ENCODE peak calls at places on chromosomes 6 and 20, in eight cellular contexts. One of them, this sample, is unnamed.

GRCh38 chr6:145711372-145711771 is 23.9 kb downstream of the EPM2A start:
- DNase-seq in adrenal gland: no peak
- DNase-seq in heart right ventricle: no peak
- DNase-seq in A549: no peak
- DNase-seq in HCT116: no peak
- DNase-seq in endothelial cell: no peak
- DNase-seq in glutamatergic neuron: no peak
- DNase-seq in GM20000: no peak
- DNase-seq in this sample: no peak

GRCh38 chr20:19735446-19735845 is 22.6 kb upstream of the RIN2 start:
- DNase-seq in adrenal gland: peak
- DNase-seq in endothelial cell: no peak
- DNase-seq in glutamatergic neuron: peak
- DNase-seq in A549: peak
- DNase-seq in heart right ventricle: peak
- DNase-seq in HCT116: peak
- DNase-seq in GM20000: no peak
- DNase-seq in this sample: no peak

GRCh38 chr20:55582498-55582897 is 422.8 kb downstream of the CBLN4 start:
- DNase-seq in heart right ventricle: no peak
- DNase-seq in A549: no peak
- DNase-seq in adrenal gland: no peak
- DNase-seq in GM20000: no peak
- DNase-seq in endothelial cell: no peak
- DNase-seq in HCT116: no peak
- DNase-seq in glutamatergic neuron: no peak
- DNase-seq in this sample: no peak

GRCh38 chr6:122800906-122801305 is 11.8 kb downstream of the SMPDL3A start:
- DNase-seq in HCT116: no peak
- DNase-seq in adrenal gland: no peak
- DNase-seq in A549: no peak
- DNase-seq in heart right ventricle: no peak
- DNase-seq in glutamatergic neuron: no peak
- DNase-seq in GM20000: no peak
- DNase-seq in endothelial cell: no peak
- DNase-seq in this sample: no peak

GRCh38 chr6:37354526-37355384 is 972 bp downstream of the RNF8 start:
- DNase-seq in heart right ventricle: peak
- DNase-seq in endothelial cell: peak
- DNase-seq in A549: no peak
- DNase-seq in glutamatergic neuron: peak
- DNase-seq in GM20000: peak
- DNase-seq in HCT116: no peak
- DNase-seq in adrenal gland: peak
- DNase-seq in this sample: peak

GRCh38 chr6:148367418-148368024 is 24.9 kb downstream of the SASH1 start:
- DNase-seq in HCT116: no peak
- DNase-seq in endothelial cell: peak
- DNase-seq in glutamatergic neuron: no peak
- DNase-seq in adrenal gland: peak
- DNase-seq in heart right ventricle: peak
- DNase-seq in A549: no peak
- DNase-seq in GM20000: no peak
- DNase-seq in this sample: no peak

GRCh38 chr6:83429857-83430605 is 820 bp downstream of the ME1 start:
- DNase-seq in heart right ventricle: no peak
- DNase-seq in A549: peak
- DNase-seq in endothelial cell: no peak
- DNase-seq in GM20000: peak
- DNase-seq in HCT116: peak
- DNase-seq in adrenal gland: peak
- DNase-seq in glutamatergic neuron: no peak
- DNase-seq in this sample: no peak

GRCh38 chr6:69416739-69417138 is 380.1 kb downstream of the LMBRD1 start:
- DNase-seq in GM20000: no peak
- DNase-seq in endothelial cell: no peak
- DNase-seq in heart right ventricle: no peak
- DNase-seq in A549: no peak
- DNase-seq in HCT116: no peak
- DNase-seq in adrenal gland: peak
- DNase-seq in glutamatergic neuron: no peak
- DNase-seq in this sample: no peak

GRCh38 chr6:168793649-168794048 is 352.7 kb downstream of the SMOC2 start:
- DNase-seq in heart right ventricle: no peak
- DNase-seq in adrenal gland: no peak
- DNase-seq in endothelial cell: no peak
- DNase-seq in HCT116: no peak
- DNase-seq in glutamatergic neuron: no peak
- DNase-seq in GM20000: no peak
- DNase-seq in A549: no peak
- DNase-seq in this sample: no peak

GRCh38 chr6:168799067-168799466 is 358.1 kb downstream of the SMOC2 start:
- DNase-seq in endothelial cell: no peak
- DNase-seq in GM20000: no peak
- DNase-seq in HCT116: no peak
- DNase-seq in A549: no peak
- DNase-seq in glutamatergic neuron: no peak
- DNase-seq in heart right ventricle: no peak
- DNase-seq in adrenal gland: no peak
- DNase-seq in this sample: no peak

GRCh38 chr6:168794515-168794914 is 353.5 kb downstream of the SMOC2 start:
- DNase-seq in adrenal gland: no peak
- DNase-seq in glutamatergic neuron: no peak
- DNase-seq in heart right ventricle: no peak
- DNase-seq in GM20000: no peak
- DNase-seq in endothelial cell: no peak
- DNase-seq in A549: peak
- DNase-seq in HCT116: no peak
- DNase-seq in this sample: no peak

GRCh38 chr6:168791916-168792315 is 350.9 kb downstream of the SMOC2 start:
- DNase-seq in A549: no peak
- DNase-seq in endothelial cell: no peak
- DNase-seq in HCT116: no peak
- DNase-seq in GM20000: no peak
- DNase-seq in glutamatergic neuron: no peak
- DNase-seq in heart right ventricle: no peak
- DNase-seq in adrenal gland: no peak
- DNase-seq in this sample: no peak

DNA sequence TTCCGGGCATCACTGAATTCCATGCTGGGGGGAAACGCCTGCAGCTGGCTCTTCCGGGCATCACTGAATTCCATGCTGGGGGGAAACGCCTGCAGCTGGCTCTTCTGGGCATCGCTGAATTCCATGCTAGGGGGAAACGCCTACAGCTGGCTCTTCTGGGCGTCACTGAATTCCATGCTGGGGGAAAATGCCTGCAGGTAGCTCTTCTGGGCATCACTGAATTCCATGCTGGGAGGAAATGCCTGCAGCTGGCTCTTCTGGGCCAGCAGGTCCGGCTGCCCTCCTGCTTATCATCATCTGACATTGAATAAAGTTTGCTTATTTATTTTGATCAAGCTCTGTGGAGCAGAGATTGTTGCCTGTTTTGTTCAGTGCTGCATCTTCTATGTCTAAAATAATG is 355.1 kb downstream of the SMOC2 start:
- DNase-seq in A549: no peak
- DNase-seq in GM20000: no peak
- DNase-seq in heart right ventricle: no peak
- DNase-seq in glutamatergic neuron: no peak
- DNase-seq in endothelial cell: no peak
- DNase-seq in HCT116: no peak
- DNase-seq in adrenal gland: no peak
- DNase-seq in this sample: no peak
- TF ChIP-seq CTCF in A549: no peak
- TF ChIP-seq CTCF in GM20000: no peak
- TF ChIP-seq CTCF in heart right ventricle: no peak
- TF ChIP-seq CTCF in glutamatergic neuron: no peak
- TF ChIP-seq CTCF in endothelial cell: no peak
- TF ChIP-seq CTCF in HCT116: no peak
- TF ChIP-seq CTCF in adrenal gland: no peak
- TF ChIP-seq CTCF in this sample: no peak

DNA sequence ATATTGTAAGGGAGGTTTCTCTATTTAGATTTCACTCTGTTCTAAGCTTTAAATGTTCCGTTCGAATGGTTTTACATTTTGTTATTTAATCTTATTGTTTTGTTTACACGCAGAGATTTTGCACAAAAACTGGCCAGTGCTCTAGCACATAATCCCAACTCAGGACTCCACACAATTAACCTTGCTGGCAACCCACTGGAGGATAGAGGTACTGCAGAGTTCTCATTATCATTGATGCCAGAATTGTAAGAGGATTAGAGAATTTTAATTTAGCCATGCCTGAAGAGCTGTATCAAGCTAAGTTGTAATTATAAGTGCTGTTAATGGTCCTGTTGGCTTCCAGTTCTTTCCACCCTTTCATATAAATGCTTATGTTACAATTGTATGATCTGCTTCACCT is 179.7 kb upstream of the SCGN start:
- DNase-seq in HCT116: no peak
- DNase-seq in A549: no peak
- DNase-seq in glutamatergic neuron: no peak
- DNase-seq in endothelial cell: peak
- DNase-seq in GM20000: no peak
- DNase-seq in adrenal gland: no peak
- DNase-seq in heart right ventricle: no peak
- DNase-seq in this sample: peak
- TF ChIP-seq CTCF in HCT116: no peak
- TF ChIP-seq CTCF in A549: no peak
- TF ChIP-seq CTCF in glutamatergic neuron: peak
- TF ChIP-seq CTCF in endothelial cell: peak
- TF ChIP-seq CTCF in GM20000: no peak
- TF ChIP-seq CTCF in adrenal gland: peak
- TF ChIP-seq CTCF in heart right ventricle: no peak
- TF ChIP-seq CTCF in this sample: peak

GRCh38 chr6:135853986-135854385 is 2.5 kb downstream of the PDE7B start:
- DNase-seq in HCT116: no peak
- DNase-seq in glutamatergic neuron: no peak
- DNase-seq in A549: no peak
- DNase-seq in endothelial cell: no peak
- DNase-seq in GM20000: no peak
- DNase-seq in adrenal gland: no peak
- DNase-seq in heart right ventricle: no peak
- DNase-seq in this sample: no peak

GRCh38 chr6:135852775-135853174 is 1.3 kb downstream of the PDE7B start:
- DNase-seq in endothelial cell: no peak
- DNase-seq in glutamatergic neuron: no peak
- DNase-seq in A549: no peak
- DNase-seq in HCT116: no peak
- DNase-seq in heart right ventricle: no peak
- DNase-seq in adrenal gland: no peak
- DNase-seq in GM20000: no peak
- DNase-seq in this sample: no peak

GRCh38 chr6:135853227-135853626 is 1.7 kb downstream of the PDE7B start:
- DNase-seq in GM20000: no peak
- DNase-seq in adrenal gland: no peak
- DNase-seq in A549: peak
- DNase-seq in heart right ventricle: no peak
- DNase-seq in glutamatergic neuron: no peak
- DNase-seq in endothelial cell: no peak
- DNase-seq in HCT116: no peak
- DNase-seq in this sample: no peak

GRCh38 chr6:135850882-135851281 is 619 bp upstream of the PDE7B start:
- DNase-seq in A549: no peak
- DNase-seq in glutamatergic neuron: no peak
- DNase-seq in adrenal gland: no peak
- DNase-seq in GM20000: no peak
- DNase-seq in heart right ventricle: no peak
- DNase-seq in endothelial cell: no peak
- DNase-seq in HCT116: no peak
- DNase-seq in this sample: no peak

DNA sequence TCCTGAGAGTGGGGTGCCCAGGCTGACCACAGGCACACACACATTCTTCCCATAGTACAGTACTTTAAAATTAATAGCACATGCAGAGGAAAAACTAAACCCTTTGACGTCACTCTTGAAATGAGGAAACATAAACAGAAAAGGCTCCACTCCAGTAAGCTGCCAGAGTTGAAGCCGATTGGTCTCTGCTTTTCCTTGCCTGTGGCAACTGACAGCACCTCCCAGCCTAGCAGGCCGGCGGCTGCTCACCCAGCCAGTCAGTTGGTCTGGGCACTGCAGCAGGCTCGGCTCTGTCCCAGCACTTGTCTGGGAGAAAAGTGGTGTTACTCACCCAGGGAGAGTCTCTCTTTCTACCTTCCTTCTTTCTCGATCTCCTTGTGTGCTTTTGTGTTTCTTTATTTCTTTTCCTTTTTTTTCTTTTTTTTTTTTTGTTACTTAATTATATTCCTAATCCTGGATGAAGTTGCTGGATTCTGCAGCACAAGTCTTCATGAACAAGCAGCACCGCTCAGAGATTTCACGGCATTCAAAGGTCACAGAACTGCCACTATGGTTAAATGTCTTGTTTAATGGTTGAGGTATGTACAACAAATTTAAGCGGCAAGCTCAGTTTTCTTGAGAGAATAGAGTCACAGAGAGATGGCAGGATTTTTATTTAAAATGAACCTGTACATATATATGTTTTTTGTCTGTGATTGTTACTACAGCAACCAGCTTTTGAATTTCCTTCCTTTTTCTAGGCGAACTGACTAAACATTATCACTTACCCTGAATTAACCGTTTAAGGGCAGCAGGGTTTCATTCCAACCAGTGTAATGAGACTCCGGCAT is at the start of gene PDE7B:
- DNase-seq in A549: peak
- DNase-seq in glutamatergic neuron: peak
- DNase-seq in HCT116: no peak
- DNase-seq in adrenal gland: peak
- DNase-seq in endothelial cell: peak
- DNase-seq in GM20000: peak
- DNase-seq in heart right ventricle: peak
- DNase-seq in this sample: no peak
- TF ChIP-seq CTCF in A549: no peak
- TF ChIP-seq CTCF in glutamatergic neuron: no peak
- TF ChIP-seq CTCF in HCT116: no peak
- TF ChIP-seq CTCF in adrenal gland: no peak
- TF ChIP-seq CTCF in endothelial cell: no peak
- TF ChIP-seq CTCF in GM20000: no peak
- TF ChIP-seq CTCF in heart right ventricle: no peak
- TF ChIP-seq CTCF in this sample: no peak

DNA sequence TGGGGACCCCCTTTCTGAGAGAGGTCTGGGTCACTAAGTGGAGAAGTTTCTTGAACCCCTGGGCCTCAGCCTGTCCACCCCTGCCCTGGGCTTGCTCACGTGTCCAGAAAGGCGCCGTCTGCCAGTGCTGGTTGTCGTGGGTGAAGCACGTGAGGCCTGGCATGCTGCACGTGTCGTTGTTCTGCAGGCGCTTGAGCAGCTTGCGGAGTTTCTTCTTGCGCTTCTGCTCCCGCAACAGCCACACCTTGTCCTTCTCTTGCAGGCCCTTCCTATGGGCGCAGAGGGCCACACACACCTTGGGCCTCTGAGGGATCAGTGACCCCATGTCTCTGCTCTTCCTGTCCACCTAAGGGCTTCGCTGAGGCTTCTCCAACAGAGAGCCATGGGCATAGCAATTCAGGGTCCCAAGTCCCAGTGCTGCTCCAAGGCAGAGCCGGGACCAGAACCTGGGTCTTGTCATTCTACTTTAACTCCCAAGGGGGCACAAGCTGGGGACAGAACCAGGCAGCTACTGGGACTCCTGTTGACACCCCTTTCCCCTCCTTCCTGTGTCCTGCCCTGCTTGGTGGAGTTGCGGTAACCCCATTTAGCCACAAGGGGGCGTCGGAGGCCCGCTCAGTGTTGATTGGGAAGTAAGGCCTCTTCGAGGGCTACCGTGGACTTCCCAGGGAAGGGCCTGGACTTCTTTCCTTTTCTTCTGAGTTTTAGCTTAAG is 121.8 kb downstream of the SULF2 start:
- DNase-seq in HCT116: peak
- DNase-seq in A549: peak
- DNase-seq in adrenal gland: peak
- DNase-seq in heart right ventricle: peak
- DNase-seq in endothelial cell: peak
- DNase-seq in GM20000: peak
- DNase-seq in glutamatergic neuron: peak
- DNase-seq in this sample: peak
- TF ChIP-seq CTCF in HCT116: peak
- TF ChIP-seq CTCF in A549: peak
- TF ChIP-seq CTCF in adrenal gland: peak
- TF ChIP-seq CTCF in heart right ventricle: peak
- TF ChIP-seq CTCF in endothelial cell: peak
- TF ChIP-seq CTCF in GM20000: peak
- TF ChIP-seq CTCF in glutamatergic neuron: peak
- TF ChIP-seq CTCF in this sample: peak

This sample was measured in D721Med.